ENCODE peak calls at places on chromosomes 2 and 18, in nine cellular contexts. L, O, C, G, A, Q, T, E and M are unnamed samples.

GRCh38 chr2:26172866-26173595 is at the start of gene GAREM2:
- DNase-seq in L (no peak), O (no peak), C (no peak), G (no peak), A (peak; percentile 52), Q (no peak), T (no peak), E (no peak), M (no peak)

GRCh38 chr2:209687261-209687660 is 84.4 kb upstream of the UNC80 start:
- DNase-seq in L (no peak), O (no peak), C (no peak), G (no peak), A (no peak), Q (no peak), T (no peak), E (no peak), M (no peak)

GRCh38 chr2:128273469-128274081 is 45.1 kb downstream of the HS6ST1 start:
- DNase-seq in L (peak; percentile 59), O (peak; percentile 18), C (no peak), G (no peak), A (peak; percentile 64), Q (no peak), T (peak; percentile 61), E (no peak), M (no peak)

GRCh38 chr2:84494070-84494469 is 22.2 kb upstream of the DNAH6 start:
- DNase-seq in L (no peak), O (no peak), C (no peak), G (no peak), A (no peak), Q (no peak), T (no peak), E (no peak), M (no peak)

GRCh38 chr2:199806179-199806578 is 44.8 kb downstream of the FTCDNL1 start:
- DNase-seq in L (no peak), O (no peak), C (no peak), G (no peak), A (no peak), Q (peak; percentile 65), T (no peak), E (no peak), M (no peak)

GRCh38 chr2:199962203-199962602 is 6.8 kb downstream of the MAIP1 start:
- DNase-seq in L (no peak), O (no peak), C (no peak), G (no peak), A (no peak), Q (no peak), T (no peak), E (no peak), M (no peak)

GRCh38 chr2:201883559-201883958 is 77.2 kb downstream of the CDK15 start:
- DNase-seq in L (no peak), O (no peak), C (no peak), G (peak; percentile 54), A (no peak), Q (no peak), T (no peak), E (no peak), M (no peak)

GRCh38 chr2:120983344-120983743 is 247.7 kb downstream of the GLI2 start:
- DNase-seq in L (no peak), O (no peak), C (no peak), G (no peak), A (peak; percentile 51), Q (peak; percentile 27), T (peak; percentile 59), E (no peak), M (peak; percentile 32)

GRCh38 chr2:212539145-212539880 is 711 bp upstream of the ERBB4 start:
- DNase-seq in L (peak; percentile 48), O (no peak), C (no peak), G (peak; percentile 52), A (peak; percentile 52), Q (peak; percentile 6), T (peak; percentile 85), E (peak; percentile 88), M (peak; percentile 47)

GRCh38 chr2:7899923-7900322 is 781.9 kb upstream of the ID2 start:
- DNase-seq in L (no peak), O (no peak), C (no peak), G (no peak), A (no peak), Q (no peak), T (no peak), E (no peak), M (no peak)

GRCh38 chr2:129977986-129978385 is 1.5 kb upstream of the RAB6C start:
- DNase-seq in L (no peak), O (no peak), C (no peak), G (no peak), A (no peak), Q (no peak), T (no peak), E (no peak), M (no peak)

GRCh38 chr2:101815739-101816391 is 118.4 kb downstream of the MAP4K4 start:
- DNase-seq in L (no peak), O (no peak), C (no peak), G (no peak), A (no peak), Q (no peak), T (no peak), E (no peak), M (no peak)

GRCh38 chr2:201118957-201119848 is 3.2 kb downstream of the CFLAR start:
- DNase-seq in L (no peak), O (no peak), C (no peak), G (no peak), A (no peak), Q (peak; percentile 52), T (no peak), E (no peak), M (no peak)

GRCh38 chr18:63346031-63346430 is 21.0 kb downstream of the KDSR start:
- DNase-seq in L (no peak), O (no peak), C (no peak), G (no peak), A (peak; percentile 83), Q (no peak), T (no peak), E (no peak), M (no peak)

GRCh38 chr18:11909081-11909410 is 929 bp upstream of the MPPE1 start:
- DNase-seq in L (no peak), O (no peak), C (no peak), G (no peak), A (no peak), Q (peak; percentile 29), T (no peak), E (no peak), M (no peak)

GRCh38 chr2:191015229-191015628 is 1.3 kb upstream of the STAT1 start:
- DNase-seq in L (no peak), O (no peak), C (no peak), G (no peak), A (no peak), Q (no peak), T (no peak), E (no peak), M (no peak)

DNA sequence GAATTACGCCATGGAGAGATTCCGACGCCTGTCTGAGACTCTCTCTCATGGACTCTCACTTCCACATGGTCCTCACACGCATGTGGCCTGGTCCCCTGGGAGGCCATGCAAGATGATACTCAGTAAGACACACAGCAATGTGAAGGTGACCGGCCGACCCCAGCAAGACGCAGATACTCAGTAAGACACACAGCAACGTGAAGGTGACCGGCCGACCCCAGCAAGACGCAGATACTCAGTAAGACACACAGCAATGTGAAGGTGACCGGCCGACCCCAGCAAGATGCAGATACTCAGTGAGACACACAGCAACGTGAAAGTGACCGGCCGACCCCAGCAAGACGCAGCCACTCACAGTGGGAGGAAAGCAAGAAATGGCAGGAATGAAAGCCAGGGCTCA is 400.8 kb upstream of the MYT1L start:
- DNase-seq in L (no peak), O (no peak), C (no peak), G (no peak), A (no peak), Q (no peak), T (no peak), E (no peak), M (no peak)
- H3K9me3 ChIP-seq in L (no peaks in the 10 kb centered on the region), O (no peaks in the 10 kb centered on the region), C (no peaks in the 10 kb centered on the region), G (no peaks in the 10 kb centered on the region), A (no peaks in the 10 kb centered on the region), Q (no peaks in the 10 kb centered on the region), T (no peaks in the 10 kb centered on the region), E (no peaks in the 10 kb centered on the region), M (no peaks in the 10 kb centered on the region)

GRCh38 chr2:47494267-47495130 is 91.5 kb downstream of the MSH2 start:
- DNase-seq in L (no peak), O (no peak), C (no peak), G (no peak), A (no peak), Q (no peak), T (no peak), E (peak; percentile 41), M (no peak)

GRCh38 chr2:47501374-47502200 is 98.6 kb downstream of the MSH2 start:
- DNase-seq in L (no peak), O (no peak), C (no peak), G (no peak), A (no peak), Q (no peak), T (no peak), E (no peak), M (no peak)

GRCh38 chr2:47499621-47500309 is 96.8 kb downstream of the MSH2 start:
- DNase-seq in L (no peak), O (no peak), C (no peak), G (no peak), A (no peak), Q (no peak), T (no peak), E (no peak), M (no peak)

GRCh38 chr2:47499093-47499492 is 96.1 kb downstream of the MSH2 start:
- DNase-seq in L (no peak), O (no peak), C (no peak), G (no peak), A (no peak), Q (no peak), T (no peak), E (no peak), M (no peak)

GRCh38 chr2:47497843-47498460 is 95.0 kb downstream of the MSH2 start:
- DNase-seq in L (no peak), O (no peak), C (no peak), G (no peak), A (no peak), Q (no peak), T (no peak), E (no peak), M (no peak)
- H3K9me3 ChIP-seq in L (peaks cover 19% of the 10 kb centered on the region), O (no peaks in the 10 kb centered on the region), C (peaks cover 8% of the 10 kb centered on the region), G (no peaks in the 10 kb centered on the region), A (no peaks in the 10 kb centered on the region), Q (no peaks in the 10 kb centered on the region), T (no peaks in the 10 kb centered on the region), E (peaks cover 17% of the 10 kb centered on the region), M (no peaks in the 10 kb centered on the region)

DNA sequence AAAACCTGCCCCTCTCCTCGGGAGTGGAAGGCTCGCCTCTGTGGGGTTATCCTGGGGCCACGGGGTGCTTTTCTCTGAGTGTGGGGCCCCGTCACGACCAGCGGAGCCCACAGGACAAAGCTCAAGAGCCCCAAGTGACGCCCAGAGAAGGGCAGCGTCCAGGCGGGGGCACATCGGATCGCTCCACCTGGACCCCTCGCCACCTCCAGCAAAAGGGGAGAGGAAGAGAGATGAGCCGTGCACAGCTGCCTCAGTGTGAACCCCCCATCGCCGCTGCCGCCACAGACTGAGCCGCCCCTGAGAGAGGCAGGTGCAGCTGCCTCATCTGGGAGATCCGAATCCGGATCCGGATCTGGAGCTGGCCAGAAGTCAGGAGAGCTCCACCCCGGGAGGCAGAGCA is 282.5 kb upstream of the PXDN start:
- DNase-seq in L (no peak), O (no peak), C (no peak), G (no peak), A (no peak), Q (no peak), T (no peak), E (no peak), M (no peak)
- H3K9me3 ChIP-seq in L (no peaks in the 10 kb centered on the region), O (no peaks in the 10 kb centered on the region), C (no peaks in the 10 kb centered on the region), G (no peaks in the 10 kb centered on the region), A (no peaks in the 10 kb centered on the region), Q (no peaks in the 10 kb centered on the region), T (no peaks in the 10 kb centered on the region), E (peaks cover 7% of the 10 kb centered on the region), M (no peaks in the 10 kb centered on the region)

GRCh38 chr2:36477315-36477714 is 120.7 kb downstream of the FEZ2 start:
- DNase-seq in L (no peak), O (no peak), C (no peak), G (no peak), A (no peak), Q (no peak), T (no peak), E (no peak), M (no peak)
- H3K9me3 ChIP-seq in L (peaks cover 12% of the 10 kb centered on the region), O (no peaks in the 10 kb centered on the region), C (peaks cover 50% of the 10 kb centered on the region), G (peaks cover 21% of the 10 kb centered on the region), A (no peaks in the 10 kb centered on the region), Q (peaks cover 1% of the 10 kb centered on the region), T (peaks cover 12% of the 10 kb centered on the region), E (peaks cover 14% of the 10 kb centered on the region), M (no peaks in the 10 kb centered on the region)